ENCODE peak calls at places on chromosome 6, in six cellular contexts. B is A673, R is lower lobe of right lung, D is fibroblast of mammary gland, E is mesendoderm, V is right atrium auricular region. H is an unnamed sample.

GRCh38 chr6:147390909-147391536 is 117.5 kb upstream of the SAMD5 start:
- DNase-seq in V (no peak), D (peak), E (peak), B (peak), R (no peak), H (no peak)

GRCh38 chr6:143062551-143062950 is 1.9 kb downstream of the AIG1 start:
- DNase-seq in D (no peak), E (peak), B (no peak), V (no peak), R (no peak), H (no peak)

GRCh38 chr6:110545081-110545872 is 68.9 kb upstream of the SLC22A16 start:
- DNase-seq in R (no peak), D (no peak), B (no peak), V (no peak), E (no peak), H (no peak)

GRCh38 chr6:257774-258173 is 34.5 kb upstream of the DUSP22 start:
- DNase-seq in E (no peak), V (no peak), R (no peak), D (no peak), B (no peak), H (no peak)

GRCh38 chr6:43016935-43017334 is 2.9 kb downstream of the KLHDC3 start:
- DNase-seq in D (no peak), E (no peak), R (no peak), B (no peak), V (no peak), H (no peak)

GRCh38 chr6:55678330-55679224 is 99.6 kb upstream of the HMGCLL1 start:
- DNase-seq in R (no peak), D (no peak), V (no peak), E (peak), B (peak), H (no peak)

GRCh38 chr6:38387994-38388393 is 251.7 kb downstream of the BTBD9 start:
- DNase-seq in V (no peak), B (peak), R (no peak), D (peak), E (no peak), H (no peak)

GRCh38 chr6:156398371-156398770 is 378.8 kb upstream of the ARID1B start:
- DNase-seq in B (no peak), E (no peak), D (no peak), R (no peak), V (no peak), H (no peak)

GRCh38 chr6:134678436-134678889 is 271.4 kb downstream of the ALDH8A1 start:
- DNase-seq in V (no peak), E (peak), D (peak), B (peak), R (no peak), H (no peak)

GRCh38 chr6:15089569-15090144 is 156.2 kb upstream of the JARID2 start:
- DNase-seq in E (no peak), V (no peak), B (no peak), D (no peak), R (peak), H (no peak)

GRCh38 chr6:41286544-41287346 is at the start of gene TREM1:
- DNase-seq in E (peak), D (peak), V (peak), B (no peak), R (peak), H (no peak)

GRCh38 chr6:33419580-33420492 is at the start of gene SYNGAP1:
- DNase-seq in V (no peak), B (peak), R (no peak), D (peak), E (peak), H (no peak)

GRCh38 chr6:33277663-33278391 is 904 bp downstream of the B3GALT4 start:
- DNase-seq in B (peak), R (no peak), E (no peak), V (no peak), D (no peak), H (no peak)

GRCh38 chr6:1678966-1679690 is 69.4 kb downstream of the FOXC1 start:
- DNase-seq in B (no peak), V (peak), R (no peak), E (no peak), D (no peak), H (no peak)

GRCh38 chr6:35719830-35720733 is 16.8 kb upstream of the ARMC12 start:
- DNase-seq in E (peak), B (peak), R (peak), D (no peak), V (no peak), H (no peak)

GRCh38 chr6:149821492-149821891 is 42.7 kb downstream of the LRP11 start:
- DNase-seq in R (no peak), V (no peak), D (no peak), B (no peak), E (no peak), H (no peak)
- H3K4me3 ChIP-seq in R (no peak), V (no peak), D (no peak), B (no peak), E (no peak), H (no peak)

DNA sequence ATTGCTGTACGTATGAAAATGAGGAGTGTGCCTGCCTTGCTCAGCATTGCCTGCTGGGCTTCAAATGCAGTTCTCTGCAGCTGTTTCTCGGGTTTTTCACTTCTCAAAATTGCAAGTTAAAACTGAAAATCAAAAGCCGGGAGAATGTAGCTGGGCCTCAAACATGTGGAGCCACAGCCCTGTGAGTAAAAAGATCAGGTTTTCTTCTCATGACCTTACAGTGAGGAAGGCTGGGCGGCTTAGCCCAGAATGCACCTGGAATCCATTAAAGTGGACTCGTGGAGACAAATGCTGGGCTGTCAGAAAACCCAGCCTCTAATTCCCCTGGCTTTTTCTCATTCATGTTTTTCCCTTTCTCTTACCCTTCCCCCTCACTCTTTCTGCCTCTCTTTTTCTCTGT is 34.4 kb downstream of the DSE start:
- DNase-seq in V (no peak), E (no peak), D (peak), B (no peak), R (no peak), H (no peak)
- H3K4me3 ChIP-seq in V (no peak), E (no peak), D (no peak), B (no peak), R (peak), H (no peak)

DNA sequence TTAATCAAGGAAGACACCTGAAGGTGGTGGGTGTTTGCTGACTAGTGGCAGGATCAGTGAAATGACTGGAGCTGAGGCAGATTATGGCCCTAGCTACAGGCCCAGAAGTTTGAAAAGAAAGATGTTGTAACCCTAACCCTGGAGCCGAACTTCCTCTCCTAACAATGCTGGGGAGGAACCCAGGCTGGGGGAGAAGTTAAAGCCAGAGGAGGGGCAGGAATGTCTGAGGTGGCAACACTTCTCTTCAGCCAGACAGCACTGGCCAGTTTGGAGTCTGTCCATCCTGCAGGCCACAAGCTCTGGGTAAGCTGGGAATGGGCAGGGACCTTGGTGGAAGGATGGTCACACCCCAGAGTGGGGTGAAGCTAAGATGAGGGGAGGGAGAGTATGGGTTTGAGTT is at the start of gene LST1:
- DNase-seq in B (no peak), D (no peak), V (no peak), R (no peak), E (no peak), H (no peak)
- H3K4me3 ChIP-seq in B (no peak), D (no peak), V (no peak), R (peak), E (no peak), H (peak)

DNA sequence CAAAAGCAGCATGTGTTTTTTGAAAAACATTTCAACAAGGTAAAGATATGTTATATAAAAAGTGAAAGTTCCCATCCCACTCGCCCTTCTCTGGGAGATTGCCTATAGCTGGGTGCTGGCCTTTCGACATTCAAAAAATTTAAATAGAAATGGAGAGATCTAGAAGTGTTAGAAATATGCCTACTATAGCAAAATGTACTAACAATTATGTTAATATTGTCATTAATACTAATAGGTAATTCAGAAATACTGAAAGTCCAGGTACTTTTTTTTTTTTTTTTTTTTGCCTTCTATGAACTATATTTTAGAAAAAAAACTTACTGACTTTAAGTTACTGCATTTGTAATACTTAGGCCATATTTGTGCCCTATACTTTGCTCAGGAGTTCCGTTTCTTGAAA is 87.1 kb downstream of the SESN1 start:
- DNase-seq in V (no peak), R (no peak), D (no peak), E (no peak), B (no peak), H (no peak)
- H3K4me3 ChIP-seq in V (peak), R (peak), D (peak), E (no peak), B (no peak), H (peak)

DNA sequence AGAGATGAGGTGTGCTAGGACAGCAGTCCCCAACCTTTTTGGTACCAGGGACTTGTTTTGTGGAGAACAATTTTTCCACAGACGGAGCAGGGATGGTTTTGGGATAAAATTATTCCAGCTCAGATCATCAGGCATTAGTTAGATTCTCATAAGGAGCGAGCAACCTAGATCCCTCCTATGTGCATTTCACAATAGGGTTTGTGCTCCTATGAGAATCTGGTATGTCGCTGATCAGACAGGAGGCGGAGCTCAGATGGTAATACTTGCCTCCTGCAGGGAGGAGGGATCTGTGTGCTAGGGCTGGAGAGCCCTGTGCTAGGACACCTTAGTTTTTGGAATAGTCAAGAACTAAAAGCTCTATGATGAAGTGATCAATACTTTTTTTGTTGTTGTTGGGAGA is 2.5 kb downstream of the SMIM13 start:
- DNase-seq in B (peak), D (peak), E (peak), V (no peak), R (no peak), H (no peak)
- H3K4me3 ChIP-seq in B (peak), D (no peak), E (no peak), V (no peak), R (no peak), H (no peak)

GRCh38 chr6:10409766-10410209 is 5.1 kb downstream of the TFAP2A start:
- DNase-seq in R (no peak), B (no peak), V (no peak), E (peak), D (no peak), H (no peak)

GRCh38 chr6:10406556-10406955 is 8.3 kb downstream of the TFAP2A start:
- DNase-seq in B (no peak), V (no peak), D (no peak), R (no peak), E (no peak), H (no peak)

GRCh38 chr6:10409160-10409765 is 5.6 kb downstream of the TFAP2A start:
- DNase-seq in V (no peak), R (no peak), E (peak), D (no peak), B (no peak), H (no peak)

GRCh38 chr6:10407018-10407673 is 7.7 kb downstream of the TFAP2A start:
- DNase-seq in R (no peak), D (no peak), V (no peak), E (no peak), B (no peak), H (no peak)

DNA sequence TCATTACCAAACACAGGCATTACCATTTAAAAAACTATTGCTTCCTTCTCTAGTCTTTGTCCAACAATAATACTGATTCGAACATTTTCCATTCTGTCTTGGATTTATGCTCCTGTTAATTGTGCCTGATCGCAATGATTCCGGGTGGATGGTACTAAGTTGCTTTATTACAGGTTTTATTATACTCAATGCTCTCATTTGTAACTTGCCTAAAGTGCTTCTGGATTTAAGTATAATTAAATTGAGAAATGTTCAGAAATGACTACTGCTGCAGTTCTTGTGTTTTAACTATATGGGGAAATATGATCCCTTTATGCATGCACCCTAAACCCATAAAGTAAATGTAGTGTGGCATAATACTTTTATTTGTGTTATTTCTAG is 7.2 kb downstream of the TFAP2A start:
- DNase-seq in E (no peak), B (no peak), R (no peak), V (no peak), D (no peak), H (no peak)
- H3K4me3 ChIP-seq in E (no peak), B (no peak), R (no peak), V (no peak), D (no peak), H (no peak)

DNA sequence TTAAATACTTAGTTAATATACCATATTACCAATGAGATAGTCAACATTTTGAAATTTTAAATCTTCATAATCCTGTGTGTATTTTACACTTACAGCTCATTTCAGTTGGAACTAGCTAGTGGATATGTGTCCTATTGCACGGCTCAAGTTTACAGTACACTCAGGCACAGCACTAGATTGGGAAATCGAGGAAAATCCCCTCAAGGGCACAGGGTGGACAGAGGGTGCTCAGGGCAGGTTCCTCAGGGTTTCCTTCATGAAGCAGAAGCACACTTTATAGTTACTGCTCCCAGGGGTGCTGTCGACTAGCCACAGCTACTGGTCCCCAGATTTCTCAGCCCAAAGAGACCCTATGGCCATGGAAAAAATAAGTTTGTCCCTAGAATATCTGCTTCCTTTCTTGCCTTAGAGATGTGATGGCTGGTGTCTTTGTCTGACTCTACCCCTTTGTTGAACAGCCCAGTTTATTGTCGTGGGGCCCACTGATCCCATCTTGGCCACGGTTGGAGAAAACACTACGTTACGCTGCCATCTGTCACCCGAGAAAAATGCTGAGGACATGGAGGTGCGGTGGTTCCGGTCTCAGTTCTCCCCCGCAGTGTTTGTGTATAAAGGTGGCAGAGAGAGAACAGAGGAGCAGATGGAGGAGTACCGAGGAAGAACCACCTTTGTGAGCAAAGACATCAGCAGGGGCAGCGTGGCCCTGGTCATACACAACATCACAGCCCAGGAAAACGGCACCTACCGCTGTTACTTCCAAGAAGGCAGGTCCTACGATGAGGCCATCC is 1.5 kb downstream of the BTN2A1 start:
- DNase-seq in V (no peak), D (no peak), R (no peak), E (no peak), B (no peak), H (no peak)
- H3K4me3 ChIP-seq in V (peak), D (peak), R (peak), E (no peak), B (peak), H (no peak)

H was measured in effector memory CD4-positive, alpha-beta T cell.